ENCODE peak calls at places on chromosomes 11 and 22, in seven cellular contexts. U, O, P, R, B, T and C are unnamed samples.

GRCh38 chr22:19948057-19948760 is 6.6 kb upstream of the TXNRD2 start:
- DNase-seq in T (no peak), R (no peak), B (no peak), U (no peak), P (no peak), O (no peak), C (no peak)

GRCh38 chr11:2317354-2318050 is 15.7 kb downstream of the TSPAN32 start:
- DNase-seq in U (no peak), B (no peak), O (no peak), T (no peak), R (no peak), P (no peak), C (no peak)

GRCh38 chr11:60767388-60767811 is 10.7 kb downstream of the MS4A15 start:
- DNase-seq in T (no peak), R (no peak), B (no peak), O (no peak), P (no peak), U (peak), C (no peak)

GRCh38 chr11:88508808-88509581 is 171.5 kb upstream of the CTSC start:
- DNase-seq in P (no peak), O (no peak), R (no peak), U (no peak), T (no peak), B (no peak), C (no peak)

GRCh38 chr11:83047515-83048225 is 24.0 kb downstream of the RAB30 start:
- DNase-seq in U (no peak), P (no peak), B (no peak), T (no peak), R (peak), O (no peak), C (no peak)

GRCh38 chr11:45988922-45989321 is 66.5 kb downstream of the LARGE2 start:
- DNase-seq in B (no peak), R (no peak), P (no peak), T (no peak), O (no peak), U (no peak), C (no peak)

GRCh38 chr11:68839953-68840641 is 1.6 kb downstream of the CPT1A start:
- DNase-seq in P (no peak), U (no peak), B (no peak), T (no peak), O (no peak), R (peak), C (peak)

GRCh38 chr11:57150454-57150917 is 31.3 kb upstream of the LRRC55 start:
- DNase-seq in T (no peak), B (no peak), P (no peak), R (no peak), O (no peak), U (no peak), C (no peak)

GRCh38 chr11:17979770-17980371 is 33.0 kb downstream of the SERGEF start:
- DNase-seq in B (peak), O (no peak), U (peak), T (no peak), R (peak), P (peak), C (no peak)

GRCh38 chr22:43293661-43294392 is 49.3 kb downstream of the SCUBE1 start:
- DNase-seq in R (peak), P (no peak), B (no peak), T (no peak), O (no peak), U (no peak), C (peak)

GRCh38 chr11:104352036-104352435 is 188.1 kb upstream of the PDGFD start:
- DNase-seq in O (no peak), R (no peak), P (no peak), T (no peak), U (no peak), B (no peak), C (peak)

GRCh38 chr11:105673089-105673488 is 63.2 kb downstream of the GRIA4 start:
- DNase-seq in T (no peak), O (no peak), B (peak), R (no peak), P (no peak), U (no peak), C (no peak)

GRCh38 chr11:11552688-11553087 is 69.1 kb downstream of the GALNT18 start:
- DNase-seq in B (no peak), T (no peak), R (no peak), O (no peak), P (no peak), U (no peak), C (no peak)

GRCh38 chr22:26567610-26568009 is 22.3 kb downstream of the TPST2 start:
- DNase-seq in B (no peak), T (no peak), P (no peak), O (no peak), U (no peak), R (no peak), C (no peak)

GRCh38 chr22:45710469-45710868 is 38.8 kb downstream of the ATXN10 start:
- DNase-seq in B (no peak), O (no peak), R (no peak), T (no peak), P (no peak), U (no peak), C (no peak)

GRCh38 chr11:10480026-10480425 is 25.0 kb downstream of the AMPD3 start:
- DNase-seq in O (no peak), R (no peak), P (no peak), U (no peak), T (no peak), B (no peak), C (no peak)

GRCh38 chr22:46675938-46676337 is 55.8 kb downstream of the GRAMD4 start:
- DNase-seq in B (no peak), P (no peak), T (no peak), U (no peak), O (no peak), R (no peak), C (no peak)

GRCh38 chr22:44729391-44730012 is 22.9 kb upstream of the ARHGAP8 start:
- DNase-seq in P (no peak), B (no peak), T (peak), R (no peak), U (no peak), O (no peak), C (peak)

GRCh38 chr11:103170865-103171264 is 61.6 kb downstream of the DYNC2H1 start:
- DNase-seq in B (no peak), T (no peak), R (no peak), P (no peak), O (peak), U (no peak), C (peak)

GRCh38 chr11:17790453-17790852 is 55.9 kb downstream of the KCNC1 start:
- DNase-seq in O (no peak), B (no peak), U (no peak), P (no peak), T (no peak), R (no peak), C (peak)

GRCh38 chr11:95084509-95084908 is 5.1 kb upstream of the ENDOD1 start:
- DNase-seq in R (no peak), U (no peak), B (no peak), T (no peak), P (no peak), O (no peak), C (no peak)

GRCh38 chr11:73288873-73289707 is 17.0 kb downstream of the P2RY6 start:
- DNase-seq in U (peak), B (peak), O (no peak), T (peak), P (no peak), R (peak), C (peak)

GRCh38 chr11:63610604-63611394 is 3.4 kb downstream of the PLAAT3 start:
- DNase-seq in B (no peak), U (no peak), R (peak), T (no peak), O (no peak), P (no peak), C (no peak)

GRCh38 chr11:116563713-116564050 is 209.1 kb downstream of the BUD13 start:
- DNase-seq in R (no peak), P (no peak), T (no peak), B (no peak), U (no peak), O (no peak), C (no peak)

GRCh38 chr11:99534812-99535211 is 514.1 kb downstream of the CNTN5 start:
- DNase-seq in T (no peak), B (no peak), R (no peak), O (no peak), U (no peak), P (no peak), C (no peak)

GRCh38 chr11:43393765-43394355 is 35.1 kb downstream of the TTC17 start:
- DNase-seq in B (no peak), O (no peak), T (no peak), P (no peak), R (no peak), U (no peak), C (no peak)